ENCODE peak calls at places on chromosomes 13 and 19, in four cellular contexts. U, P, K and N are unnamed samples.

GRCh38 chr13:19185086-19185864 is 3.7 kb upstream of the TUBA3C start:
- DNase-seq in U (no peak), P (no peak), K (no peak), N (peak; percentile 43)

GRCh38 chr13:29677627-29678026 is 82.1 kb upstream of the SLC7A1 start:
- DNase-seq in U (no peak), P (no peak), K (no peak), N (no peak)

GRCh38 chr13:109412232-109412935 is 374.0 kb downstream of the IRS2 start:
- DNase-seq in U (peak; percentile 63), P (peak; percentile 57), K (peak; percentile 34), N (peak; percentile 96)

GRCh38 chr13:28001049-28001448 is 12.6 kb upstream of the URAD start:
- DNase-seq in U (no peak), P (no peak), K (no peak), N (no peak)

GRCh38 chr13:41496420-41497234 is 39.3 kb downstream of the RGCC start:
- DNase-seq in U (no peak), P (no peak), K (no peak), N (no peak)

GRCh38 chr19:6458695-6459355 is 767 bp downstream of the SLC25A23 start:
- DNase-seq in U (no peak), P (no peak), K (peak; percentile 53), N (no peak)

GRCh38 chr19:52520013-52520412 is 7.5 kb upstream of the ZNF808 start:
- DNase-seq in U (no peak), P (no peak), K (no peak), N (no peak)

GRCh38 chr19:49758292-49758691 is 4.8 kb downstream of the TSKS start:
- DNase-seq in U (no peak), P (no peak), K (no peak), N (peak; percentile 92)

GRCh38 chr19:2631213-2631821 is 71.2 kb downstream of the GNG7 start:
- DNase-seq in U (no peak), P (no peak), K (no peak), N (peak; percentile 73)

DNA sequence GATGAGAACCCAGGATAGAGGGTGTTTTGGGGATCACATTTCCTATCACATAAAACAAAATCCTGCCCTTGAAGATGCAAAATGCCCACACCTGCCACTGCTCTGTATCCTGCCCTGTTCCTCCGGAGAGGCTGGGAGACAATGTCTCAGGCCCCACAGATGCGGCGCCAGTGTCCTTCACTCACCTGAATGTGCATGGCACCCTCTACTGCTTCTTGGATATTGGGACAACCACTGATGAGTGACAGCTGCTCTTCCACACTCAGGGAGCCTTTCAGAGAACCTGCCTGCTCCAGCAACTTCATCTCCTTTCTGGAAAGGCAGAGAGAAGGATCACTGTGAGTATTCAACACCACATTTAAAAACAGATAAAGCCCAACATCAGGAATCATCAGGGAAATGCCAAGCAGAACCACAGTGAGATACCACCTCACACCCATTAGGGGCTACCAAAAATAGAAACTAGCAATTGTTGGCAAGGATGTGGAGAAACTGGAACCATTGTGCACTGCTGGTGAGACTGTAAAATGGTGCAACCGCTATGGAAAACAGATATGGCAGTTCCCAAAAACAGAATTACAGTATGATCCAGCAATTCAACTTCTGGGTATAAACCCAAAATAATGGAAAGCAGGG is 36.4 kb downstream of the CRYL1 start:
- DNase-seq in U (no peak), P (no peak), K (peak; percentile 49), N (no peak)
- TF ChIP-seq CTCF in U (no peak), P (no peak), K (no peak), N (no peak)

GRCh38 chr19:55809381-55810058 is 22.3 kb downstream of the NLRP11 start:
- DNase-seq in U (no peak), P (peak; percentile 6), K (peak; percentile 74), N (peak; percentile 85)
- TF ChIP-seq CTCF in U (peak; percentile 30), P (no peak), K (no peak), N (peak; percentile 41)

GRCh38 chr13:111505175-111505777 is 184.8 kb downstream of the TEX29 start:
- DNase-seq in U (no peak), P (no peak), K (peak; percentile 25), N (peak; percentile 48)
- TF ChIP-seq CTCF in U (peak; percentile 38), P (peak; percentile 36), K (no peak), N (peak; percentile 70)

DNA sequence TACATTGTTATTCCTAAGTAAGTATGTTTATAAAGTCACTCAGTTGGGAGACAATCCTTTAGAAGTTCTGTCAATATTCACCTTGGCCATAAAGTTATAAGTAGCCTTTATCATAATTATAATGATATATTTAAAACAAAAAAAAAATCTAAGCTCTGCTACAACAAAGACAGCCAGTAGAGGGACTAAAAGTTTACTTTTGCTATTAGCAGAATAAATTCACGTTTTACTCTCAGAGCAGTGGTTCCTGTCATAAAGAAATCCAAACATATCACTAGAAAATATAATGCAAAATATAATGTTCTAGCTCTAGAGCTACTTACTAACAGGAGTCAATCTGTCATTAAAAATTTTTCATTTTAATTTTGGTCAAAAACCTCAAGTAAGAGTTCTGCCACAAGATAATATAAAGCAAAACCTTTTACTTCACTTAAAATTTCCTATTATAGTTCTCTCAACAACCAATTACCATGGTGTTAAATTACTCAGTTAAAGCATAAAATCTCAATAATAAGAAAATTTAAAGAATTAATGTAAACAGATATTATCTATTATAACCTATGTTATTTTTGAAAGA is 17.7 kb downstream of the INTS6 start:
- DNase-seq in U (no peak), P (no peak), K (no peak), N (peak; percentile 41)
- TF ChIP-seq CTCF in U (peak; percentile 45), P (peak; percentile 62), K (no peak), N (peak; percentile 26)

GRCh38 chr19:50793558-50794065 is 3.4 kb downstream of the ACP4 start:
- DNase-seq in U (no peak), P (no peak), K (no peak), N (no peak)
- TF ChIP-seq CTCF in U (no peak), P (no peak), K (no peak), N (no peak)

GRCh38 chr13:38970380-38971051 is 20.1 kb downstream of the STOML3 start:
- DNase-seq in U (no peak), P (no peak), K (no peak), N (no peak)
- TF ChIP-seq CTCF in U (no peak), P (no peak), K (no peak), N (no peak)

GRCh38 chr13:38577048-38577447 is 109.8 kb upstream of the FREM2 start:
- DNase-seq in U (no peak), P (no peak), K (no peak), N (no peak)

GRCh38 chr13:38570706-38571105 is 116.2 kb upstream of the FREM2 start:
- DNase-seq in U (no peak), P (no peak), K (no peak), N (no peak)

DNA sequence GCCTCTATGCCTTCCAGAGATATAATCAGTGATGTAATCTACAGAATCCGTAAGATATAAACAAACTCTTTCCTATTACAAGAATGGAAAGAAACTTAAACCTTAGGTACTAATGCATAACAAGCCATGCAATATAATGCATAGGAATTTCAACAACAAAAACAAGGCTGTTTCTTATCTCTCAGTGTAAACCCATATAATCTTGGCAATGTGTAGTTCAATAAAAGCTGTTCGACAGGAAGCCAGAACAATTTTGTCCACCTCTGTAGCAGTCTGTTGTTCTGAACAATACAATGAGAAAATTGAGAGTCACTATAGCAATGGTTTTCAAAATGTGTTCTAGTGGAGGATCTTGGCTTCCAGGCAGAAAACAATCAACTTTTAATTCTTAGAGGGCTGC is 111.5 kb upstream of the FREM2 start:
- DNase-seq in U (no peak), P (no peak), K (no peak), N (no peak)
- TF ChIP-seq CTCF in U (no peak), P (no peak), K (no peak), N (no peak)

GRCh38 chr19:37227996-37228395 is 10.0 kb downstream of the ZNF383 start:
- DNase-seq in U (no peak), P (no peak), K (no peak), N (peak; percentile 30)
- TF ChIP-seq CTCF in U (peak; percentile 61), P (peak; percentile 66), K (no peak), N (peak; percentile 55)

GRCh38 chr19:989381-990081 is 5.4 kb downstream of the WDR18 start:
- DNase-seq in U (no peak), P (no peak), K (no peak), N (no peak)
- TF ChIP-seq CTCF in U (no peak), P (peak; percentile 27), K (no peak), N (no peak)